ENCODE peak calls at places on chromosomes 7 and 10, in four cellular contexts. T, B, Q and S are unnamed samples.
A peak's percentile ranks its signal among the peaks of the same experiment; 100 is the strongest.

GRCh38 chr10:79976999-79977398 is 28.1 kb upstream of the SFTPD start:
- DNase-seq in B (no peak), Q (no peak), T (no peak), S (no peak)

GRCh38 chr7:33964417-33965115 is 59.2 kb downstream of the BMPER start:
- DNase-seq in Q (no peak), T (no peak), B (no peak), S (no peak)

GRCh38 chr7:15057272-15057671 is 154.7 kb upstream of the DGKB start:
- DNase-seq in T (no peak), Q (no peak), B (no peak), S (no peak)

GRCh38 chr7:12157517-12157916 is 53.6 kb upstream of the TMEM106B start:
- DNase-seq in B (no peak), T (no peak), Q (no peak), S (no peak)

GRCh38 chr10:7534480-7534852 is 123.6 kb upstream of the SFMBT2 start:
- DNase-seq in B (no peak), T (no peak), Q (no peak), S (no peak)

GRCh38 chr7:7766671-7767070 is 48.3 kb upstream of the RPA3 start:
- DNase-seq in Q (no peak), T (no peak), B (no peak), S (no peak)

GRCh38 chr7:144035385-144035784 is 13.4 kb upstream of the OR2A5 start:
- DNase-seq in Q (no peak), B (no peak), T (no peak), S (no peak)

GRCh38 chr7:128854396-128854795 is 8.3 kb upstream of the ATP6V1F start:
- DNase-seq in B (no peak), T (no peak), Q (no peak), S (no peak)

GRCh38 chr10:35433851-35434426 is 97.6 kb downstream of the CCNY start:
- DNase-seq in B (no peak), T (no peak), Q (no peak), S (no peak)

GRCh38 chr7:24406818-24407226 is 122.8 kb downstream of the NPY start:
- DNase-seq in Q (no peak), B (no peak), T (no peak), S (peak; percentile 58)
- TF ChIP-seq TCF7 in Q (no peak), B (no peak), T (no peak), S (no peak)

GRCh38 chr10:68106656-68107055 is 2.6 kb upstream of the MYPN start:
- DNase-seq in Q (no peak), B (no peak), T (no peak), S (no peak)
- TF ChIP-seq ATF3 in Q (no peak), B (no peak), T (no peak), S (no peak)

GRCh38 chr7:47827886-47828285 is 120.4 kb downstream of the PKD1L1 start:
- DNase-seq in Q (no peak), B (no peak), T (no peak), S (no peak)
- TF ChIP-seq TCF7 in Q (no peak), B (no peak), T (no peak), S (no peak)

GRCh38 chr10:4352566-4352961 is 473.4 kb upstream of the AKR1E2 start:
- DNase-seq in T (no peak), B (no peak), Q (no peak), S (no peak)
- TF ChIP-seq ATF3 in T (no peak), B (no peak), Q (no peak), S (no peak)